ENCODE peak calls at places on chromosomes 1 and 21, in five cellular contexts. U is tibial nerve, M is colonic mucosa, G is GM23338, C is mucosa of descending colon. R is an unnamed sample. For H3K36me3 and H3K4me1, the result is how much of the 10 kb centered on the place peaks cover.

GRCh38 chr1:37486680-37487618 is 12.6 kb downstream of the ZC3H12A start:
- DNase-seq in U (peak), M (peak), G (peak), C (peak), R (peak)

GRCh38 chr1:226223786-226224244 is 351 bp downstream of the MIXL1 start:
- DNase-seq in U (no peak), M (peak), G (peak), C (peak), R (no peak)

GRCh38 chr1:27575861-27576331 is 28.0 kb downstream of the AHDC1 start:
- DNase-seq in U (no peak), M (peak), G (peak), C (peak), R (peak)

GRCh38 chr1:39646232-39647081 is 7.0 kb upstream of the HEYL start:
- DNase-seq in U (peak), M (peak), G (peak), C (peak), R (peak)

GRCh38 chr21:33441489-33442477 is 38.0 kb downstream of the TMEM50B start:
- DNase-seq in U (no peak), M (peak), G (no peak), C (peak), R (peak)

GRCh38 chr1:176791911-176792310 is 328.9 kb downstream of the PAPPA2 start:
- DNase-seq in U (no peak), M (no peak), G (no peak), C (no peak), R (no peak)

GRCh38 chr1:161946071-161946987 is 77.3 kb downstream of the OLFML2B start:
- DNase-seq in U (no peak), M (no peak), G (peak), C (no peak), R (no peak)

GRCh38 chr1:183841950-183842816 is 37.3 kb downstream of the RGL1 start:
- DNase-seq in U (no peak), M (no peak), G (no peak), C (no peak), R (no peak)

GRCh38 chr1:23577056-23577985 is 18.0 kb upstream of the ID3 start:
- DNase-seq in U (no peak), M (no peak), G (no peak), C (no peak), R (peak)

GRCh38 chr1:1779691-1780597 is 1.7 kb upstream of the NADK start:
- DNase-seq in U (peak), M (peak), G (peak), C (peak), R (peak)

GRCh38 chr1:50860256-50860655 is 99.8 kb downstream of the FAF1 start:
- DNase-seq in U (no peak), M (no peak), G (no peak), C (no peak), R (no peak)

GRCh38 chr1:171985639-171986038 is 144.3 kb downstream of the DNM3 start:
- DNase-seq in U (no peak), M (no peak), G (peak), C (peak), R (no peak)

GRCh38 chr1:31723828-31724359 is 20.1 kb upstream of the COL16A1 start:
- DNase-seq in U (peak), M (peak), G (peak), C (peak), R (no peak)

GRCh38 chr1:231248778-231249177 is 7.8 kb downstream of the GNPAT start:
- DNase-seq in U (no peak), M (no peak), G (no peak), C (no peak), R (no peak)

GRCh38 chr1:72693899-72694298 is 411.6 kb upstream of the NEGR1 start:
- DNase-seq in U (no peak), M (no peak), G (no peak), C (no peak), R (no peak)

GRCh38 chr1:234613128-234613875 is 3.3 kb upstream of the IRF2BP2 start:
- DNase-seq in U (no peak), M (no peak), G (no peak), C (peak), R (no peak)

GRCh38 chr1:198295186-198295585 is 138.4 kb downstream of the NEK7 start:
- DNase-seq in U (no peak), M (no peak), G (no peak), C (no peak), R (no peak)

GRCh38 chr1:54610601-54611580 is 12.4 kb downstream of the FAM151A start:
- DNase-seq in U (no peak), M (no peak), G (peak), C (peak), R (no peak)

GRCh38 chr1:36653850-36654249 is 171.1 kb upstream of the CSF3R start:
- DNase-seq in U (peak), M (no peak), G (no peak), C (no peak), R (no peak)

GRCh38 chr1:12434174-12434573 is 183.8 kb downstream of the DHRS3 start:
- DNase-seq in U (no peak), M (no peak), G (no peak), C (no peak), R (no peak)

GRCh38 chr1:193221641-193222040 is 35.2 kb upstream of the B3GALT2 start:
- DNase-seq in U (no peak), M (no peak), G (no peak), C (no peak), R (no peak)

GRCh38 chr1:48661726-48662483 is 114.8 kb downstream of the BEND5 start:
- DNase-seq in U (no peak), M (no peak), G (no peak), C (no peak), R (peak)

GRCh38 chr1:30764939-30765582 is 7.5 kb upstream of the LAPTM5 start:
- DNase-seq in U (no peak), M (no peak), G (no peak), C (no peak), R (no peak)

GRCh38 chr21:26909972-26910371 is 56.9 kb downstream of the ADAMTS5 start:
- DNase-seq in U (no peak), M (no peak), G (peak), C (no peak), R (no peak)

GRCh38 chr21:46323710-46324389 is at the start of the genes C21orf58 and PCNT:
- DNase-seq in U (peak), M (peak), G (peak), C (peak), R (peak)

GRCh38 chr21:46324390-46325072 is 575 bp downstream of the PCNT start:
- DNase-seq in U (peak), M (peak), G (peak), C (peak), R (peak)

GRCh38 chr21:46322351-46323226 is 1.1 kb downstream of the C21orf58 start:
- DNase-seq in U (no peak), M (peak), G (peak), C (peak), R (no peak)

GRCh38 chr21:46325073-46325912 is 1.3 kb downstream of the PCNT start:
- DNase-seq in U (no peak), M (peak), G (peak), C (peak), R (no peak)

DNA sequence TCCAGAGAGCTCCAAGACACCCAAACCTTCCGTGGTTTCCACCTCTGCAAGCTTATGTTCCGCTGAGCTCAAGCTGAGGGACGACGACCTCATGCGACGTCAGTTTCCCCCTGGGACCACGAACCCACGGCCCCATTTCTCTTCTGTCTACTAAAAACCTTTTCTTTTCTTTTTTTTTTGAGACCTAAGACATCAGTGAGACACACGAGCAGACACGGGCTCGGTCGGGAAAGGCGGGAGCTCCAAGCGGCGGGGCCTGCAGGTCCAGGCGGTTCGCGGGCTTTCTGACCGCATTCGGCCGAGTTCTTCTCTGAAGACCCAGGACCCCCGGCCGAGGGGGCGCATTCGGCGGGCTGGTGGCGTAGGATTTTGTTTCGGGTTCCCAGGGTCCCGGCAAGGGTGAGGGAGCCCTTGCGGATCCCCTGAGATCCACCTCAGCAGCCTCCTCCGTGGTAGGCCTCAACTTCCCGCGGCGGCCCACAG is 402 bp downstream of the C21orf58 start:
- DNase-seq in U (no peak), M (no peak), G (peak), C (no peak), R (no peak)
- H3K36me3 ChIP-seq in U (under half), M (under half), G (under half), C (under half), R (under half)

DNA sequence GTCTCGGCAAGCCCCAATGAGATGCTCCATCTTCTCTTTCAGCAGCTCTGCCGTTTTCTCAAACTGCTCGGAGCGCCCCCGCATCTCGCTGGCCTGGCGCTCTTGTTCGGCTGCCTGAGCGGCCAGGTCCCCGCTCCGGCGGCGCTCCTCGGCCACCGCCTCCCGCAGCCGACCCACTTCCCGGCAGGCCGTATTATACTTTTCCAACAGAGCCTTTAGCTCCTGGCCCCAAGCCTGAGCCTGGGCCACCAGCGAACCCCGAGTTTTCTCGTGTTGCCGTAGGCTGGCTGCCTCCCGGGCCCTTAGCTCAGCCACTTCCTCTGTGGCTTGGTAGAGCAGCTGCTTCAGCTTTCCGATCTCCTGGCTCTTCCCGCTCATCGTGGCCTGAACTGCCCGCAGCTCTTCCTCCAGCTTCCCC is 13.1 kb upstream of the PIAS3 start:
- DNase-seq in U (no peak), M (no peak), G (peak), C (peak), R (no peak)
- H3K4me1 ChIP-seq in U (under half), M (under half), G (under half), C (under half), R (under half)

GRCh38 chr21:16855164-16855667 is 657.6 kb upstream of the CXADR start:
- DNase-seq in U (no peak), M (no peak), G (no peak), C (no peak), R (no peak)

DNA sequence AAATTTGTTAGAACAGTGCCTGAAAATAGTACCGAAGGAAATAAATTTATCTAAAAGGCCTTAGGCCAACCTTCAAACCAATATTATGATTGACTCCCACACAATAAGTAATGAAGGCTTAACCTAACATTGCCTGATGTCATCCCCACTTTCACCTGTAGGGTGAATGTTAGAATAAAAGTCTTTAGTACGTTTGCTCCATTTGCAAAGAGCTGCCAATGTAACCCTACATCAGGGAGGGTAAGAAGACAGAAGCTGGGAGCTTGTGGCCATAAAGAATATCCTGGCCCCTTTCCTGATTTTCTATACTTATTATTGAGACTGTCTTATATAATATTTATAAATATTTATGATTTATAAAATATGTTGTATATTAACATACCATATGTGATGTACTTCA is 661.8 kb upstream of the CXADR start:
- DNase-seq in U (no peak), M (no peak), G (peak), C (no peak), R (no peak)
- TF ChIP-seq CTCF in U (no peak), M (no peak), G (peak), C (no peak), R (no peak)

DNA sequence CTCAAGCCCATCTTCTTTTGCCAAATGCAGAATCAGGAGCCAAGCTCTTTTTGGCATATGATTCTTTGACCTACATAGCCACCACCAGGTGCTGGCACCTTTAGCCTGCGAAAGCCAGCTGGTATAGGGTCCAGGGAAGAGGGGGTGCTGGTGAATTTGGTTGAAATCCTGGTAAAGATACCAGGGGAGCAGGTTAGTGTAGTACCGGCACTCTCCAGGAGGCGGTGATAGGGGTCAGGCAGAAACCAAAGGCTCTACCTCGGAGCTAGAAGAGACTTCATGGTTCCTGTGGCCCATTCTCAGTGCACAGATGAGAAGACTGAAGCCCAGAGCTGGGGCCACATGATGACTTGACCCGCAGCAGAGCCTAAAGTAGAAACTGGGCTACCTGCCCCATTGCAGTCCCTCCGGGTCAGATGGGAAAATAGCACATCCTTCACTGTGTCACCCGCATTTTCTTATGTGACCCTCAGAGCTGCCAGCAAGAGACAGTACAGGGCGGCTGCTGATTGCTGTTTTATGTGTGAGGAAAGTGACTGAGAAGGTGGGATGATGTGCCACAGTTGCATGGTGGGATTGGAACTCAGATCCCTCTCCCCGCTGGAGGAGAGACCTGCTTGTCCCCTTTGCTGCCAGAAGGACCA is 36.0 kb upstream of the IL19 start:
- DNase-seq in U (peak), M (peak), G (peak), C (peak), R (no peak)
- H3K36me3 ChIP-seq in U (under half), M (under half), G (under half), C (under half), R (under half)

DNA sequence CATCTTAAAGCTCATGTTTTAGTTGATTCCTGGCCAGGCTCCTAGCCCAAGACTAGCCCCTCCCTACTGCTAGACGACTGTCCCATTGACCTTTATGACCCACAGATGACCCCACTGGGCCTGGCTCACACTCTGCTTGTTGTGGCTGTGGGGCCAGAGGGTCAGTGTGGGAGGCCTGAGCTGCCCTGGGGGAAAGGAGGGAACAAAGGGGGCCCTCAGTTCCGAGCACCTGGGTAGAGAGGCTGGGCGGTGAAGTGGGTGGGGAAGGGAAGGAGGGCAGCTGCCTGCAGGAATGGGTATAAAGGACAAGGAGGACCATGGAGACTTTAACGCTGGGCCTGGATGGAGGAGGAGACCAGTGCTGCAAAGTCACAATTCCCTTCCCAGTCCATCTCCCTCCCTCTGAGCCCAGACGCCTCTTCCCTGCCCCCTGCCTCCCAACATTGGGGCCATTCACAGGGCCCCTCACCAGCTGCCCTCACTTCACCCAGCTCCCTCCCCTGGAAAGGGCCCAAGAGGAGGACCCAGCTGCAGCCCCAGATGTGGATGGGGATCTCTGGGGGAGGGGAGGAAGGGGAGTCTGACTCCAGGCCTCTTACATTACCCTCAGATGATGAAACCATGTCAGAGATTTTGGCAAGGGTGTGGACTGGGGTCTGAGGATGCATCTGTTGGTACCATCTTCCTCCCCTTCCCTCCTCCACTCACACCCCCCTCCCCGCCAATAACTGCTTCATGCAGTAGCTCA is 911 bp upstream of the KIF21B start:
- DNase-seq in U (no peak), M (no peak), G (peak), C (no peak), R (no peak)
- H3K4me1 ChIP-seq in U (under half), M (under half), G (half or more), C (under half), R (under half)

DNA sequence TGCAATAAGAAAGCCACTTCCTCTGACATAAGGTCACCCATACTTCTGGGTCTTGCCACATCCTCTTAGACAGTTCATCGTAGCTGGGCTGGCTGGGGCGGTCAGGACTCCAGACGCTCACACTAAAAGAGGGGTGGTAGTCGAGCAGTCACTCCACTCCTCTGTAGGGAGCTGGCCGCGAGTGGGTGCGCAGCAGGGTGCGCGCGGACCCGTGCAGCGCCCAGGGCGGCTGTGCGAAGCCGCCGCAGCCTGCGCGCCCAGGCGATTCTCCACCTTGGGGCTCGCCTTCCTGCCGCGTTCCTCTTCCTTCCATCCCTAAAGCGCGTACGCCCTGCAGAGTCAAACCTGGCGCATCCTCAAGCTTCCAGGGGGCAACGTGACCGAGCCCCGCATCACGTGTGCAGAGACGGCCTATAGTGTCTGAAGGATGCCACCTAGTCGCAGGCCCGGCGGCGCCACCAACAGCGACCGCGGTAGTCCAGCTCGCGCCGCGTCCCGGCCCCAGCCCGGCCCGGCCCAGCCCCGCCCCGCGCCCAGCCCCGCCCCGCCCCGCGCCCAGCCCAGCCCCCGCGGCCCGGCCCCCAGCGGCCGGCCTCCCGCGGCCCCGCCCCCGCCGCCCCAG is 360 bp upstream of the PRDX6 start:
- DNase-seq in U (peak), M (peak), G (peak), C (peak), R (peak)
- TF ChIP-seq CTCF in U (no peak), M (no peak), G (no peak), C (no peak), R (no peak)

DNA sequence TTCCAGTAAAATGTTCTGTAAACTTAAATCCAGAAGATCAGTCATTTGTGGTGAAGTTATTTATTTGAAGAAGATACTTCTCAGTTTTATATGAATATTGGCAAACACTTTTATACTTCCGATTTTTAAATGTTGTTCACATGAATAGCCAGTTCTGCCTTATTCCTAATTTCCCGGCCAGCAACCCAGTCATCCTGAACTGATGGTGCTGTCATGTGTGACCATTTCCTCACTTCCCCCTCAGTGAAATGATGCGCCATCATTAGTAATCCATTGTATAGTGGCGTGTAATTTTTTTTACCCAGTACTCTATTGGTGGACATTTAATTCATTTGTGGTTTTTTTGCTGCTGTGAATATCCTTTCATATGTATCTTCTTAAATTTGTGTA is 16.4 kb downstream of the GPSM2 start:
- DNase-seq in U (no peak), M (no peak), G (no peak), C (no peak), R (no peak)
- H3K36me3 ChIP-seq in U (under half), M (under half), G (under half), C (under half), R (under half)

DNA sequence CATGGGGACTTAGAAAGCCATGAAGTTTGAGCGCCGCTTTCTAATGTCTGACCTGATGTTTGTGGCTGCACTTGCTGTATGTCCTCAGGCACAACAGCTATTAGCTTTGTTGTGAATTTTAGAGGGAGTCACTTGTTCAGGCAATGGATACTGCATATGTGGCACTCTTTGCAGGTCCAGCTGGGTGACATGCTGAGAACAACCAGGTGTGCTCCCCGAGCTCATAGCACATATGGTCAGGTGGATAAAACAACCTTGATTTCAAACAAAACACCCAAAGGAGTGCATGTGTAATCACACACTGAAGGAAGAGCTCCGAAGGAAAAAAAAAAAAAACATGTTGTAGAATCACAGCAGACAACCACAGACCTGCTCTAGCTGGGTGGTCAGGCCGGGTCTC is 178.6 kb downstream of the BACH1 start:
- DNase-seq in U (no peak), M (no peak), G (no peak), C (no peak), R (no peak)
- H3K4me1 ChIP-seq in U (under half), M (under half), G (under half), C (under half), R (under half)